ENCODE peak calls at places on chromosomes 2 and 18, in seven cellular contexts. X is H54; E is lung microvascular endothelial cell; L is AG10803; H is activated CD8-positive, alpha-beta memory T cell treated with anti-CD3 and anti-CD28 coated beads, Interleukin-2, amount 50 U/mL, for 48 hours; Y is BJ; O is naive thymus-derived CD8-positive, alpha-beta T cell. P is an unnamed sample.

GRCh38 chr2:176419591-176420071 is 150.4 kb downstream of the MTX2 start:
- DNase-seq in X (no peak), E (peak), L (peak), H (no peak), Y (peak), O (no peak), P (no peak)

GRCh38 chr2:57842531-57842930 is 204.1 kb upstream of the VRK2 start:
- DNase-seq in X (no peak), E (no peak), L (peak), H (no peak), Y (no peak), O (no peak), P (no peak)

GRCh38 chr2:70724366-70724765 is 43.6 kb downstream of the ADD2 start:
- DNase-seq in X (no peak), E (no peak), L (no peak), H (no peak), Y (no peak), O (no peak), P (no peak)

GRCh38 chr2:166360906-166361305 is 14.8 kb downstream of the SCN9A start:
- DNase-seq in X (no peak), E (no peak), L (no peak), H (no peak), Y (no peak), O (no peak), P (no peak)

GRCh38 chr2:42572297-42573081 is 4.1 kb downstream of the MTA3 start:
- DNase-seq in X (no peak), E (no peak), L (no peak), H (no peak), Y (no peak), O (no peak), P (no peak)

GRCh38 chr18:78699516-78699915 is 280.1 kb upstream of the SALL3 start:
- DNase-seq in X (no peak), E (no peak), L (no peak), H (no peak), Y (no peak), O (no peak), P (no peak)

GRCh38 chr2:237877576-237878307 is 18.3 kb downstream of the RAMP1 start:
- DNase-seq in X (no peak), E (no peak), L (no peak), H (no peak), Y (no peak), O (peak), P (no peak)

GRCh38 chr2:85710687-85711577 is 16.8 kb downstream of the GNLY start:
- DNase-seq in X (no peak), E (no peak), L (peak), H (peak), Y (no peak), O (no peak), P (no peak)

GRCh38 chr18:42437646-42438045 is 482.6 kb downstream of the PIK3C3 start:
- DNase-seq in X (no peak), E (peak), L (no peak), H (no peak), Y (no peak), O (no peak), P (no peak)

GRCh38 chr2:72114693-72115051 is 33.0 kb downstream of the CYP26B1 start:
- DNase-seq in X (no peak), E (no peak), L (no peak), H (peak), Y (no peak), O (no peak), P (no peak)

GRCh38 chr18:35026407-35027061 is 14.7 kb upstream of the MAPRE2 start:
- DNase-seq in X (no peak), E (peak), L (no peak), H (no peak), Y (no peak), O (peak), P (peak)

GRCh38 chr2:44655401-44655864 is 286.1 kb upstream of the SIX3 start:
- DNase-seq in X (no peak), E (no peak), L (no peak), H (no peak), Y (no peak), O (no peak), P (no peak)

GRCh38 chr2:64711260-64711659 is 57.5 kb upstream of the SERTAD2 start:
- DNase-seq in X (no peak), E (peak), L (no peak), H (no peak), Y (no peak), O (no peak), P (no peak)

GRCh38 chr2:21033237-21034155 is 10.4 kb downstream of the APOB start:
- DNase-seq in X (no peak), E (no peak), L (no peak), H (no peak), Y (no peak), O (no peak), P (no peak)

GRCh38 chr2:240818543-240819403 is 1.2 kb downstream of the KIF1A start:
- DNase-seq in X (no peak), E (no peak), L (no peak), H (peak), Y (no peak), O (no peak), P (no peak)

GRCh38 chr2:88191722-88192042 is 21.5 kb downstream of the THNSL2 start:
- DNase-seq in X (no peak), E (no peak), L (no peak), H (no peak), Y (no peak), O (no peak), P (no peak)

GRCh38 chr18:43420950-43421349 is 143.7 kb upstream of the SYT4 start:
- DNase-seq in X (no peak), E (no peak), L (no peak), H (no peak), Y (no peak), O (no peak), P (no peak)

GRCh38 chr2:205650931-205651330 is 31.4 kb upstream of the NRP2 start:
- DNase-seq in X (no peak), E (no peak), L (peak), H (no peak), Y (no peak), O (no peak), P (no peak)

GRCh38 chr2:120979921-120980320 is 244.3 kb downstream of the GLI2 start:
- DNase-seq in X (no peak), E (no peak), L (no peak), H (no peak), Y (no peak), O (no peak), P (no peak)

GRCh38 chr2:169573974-169574299 is 272 bp upstream of the FASTKD1 start:
- DNase-seq in X (no peak), E (no peak), L (no peak), H (no peak), Y (no peak), O (no peak), P (no peak)

GRCh38 chr2:234534515-234534914 is 37.6 kb upstream of the ARL4C start:
- DNase-seq in X (no peak), E (no peak), L (no peak), H (no peak), Y (no peak), O (no peak), P (no peak)

GRCh38 chr2:120203341-120204021 is 19.7 kb downstream of the TMEM185B start:
- DNase-seq in X (no peak), E (peak), L (no peak), H (no peak), Y (no peak), O (no peak), P (no peak)

GRCh38 chr2:108217211-108217610 is 22.6 kb upstream of the SULT1C3 start:
- DNase-seq in X (no peak), E (no peak), L (no peak), H (no peak), Y (no peak), O (no peak), P (no peak)

GRCh38 chr2:207241198-207241597 is 75.5 kb upstream of the KLF7 start:
- DNase-seq in X (no peak), E (no peak), L (peak), H (peak), Y (no peak), O (no peak), P (no peak)

GRCh38 chr2:230161180-230161579 is 58.6 kb downstream of the SP110 start:
- DNase-seq in X (no peak), E (no peak), L (peak), H (no peak), Y (no peak), O (no peak), P (no peak)

GRCh38 chr2:62266433-62267038 is 70.6 kb downstream of the B3GNT2 start:
- DNase-seq in X (peak), E (no peak), L (peak), H (no peak), Y (peak), O (no peak), P (no peak)

GRCh38 chr2:239167766-239168444 is 232.9 kb downstream of the HDAC4 start:
- DNase-seq in X (no peak), E (no peak), L (no peak), H (no peak), Y (no peak), O (no peak), P (no peak)

GRCh38 chr18:44955825-44956224 is 275.1 kb downstream of the SETBP1 start:
- DNase-seq in X (no peak), E (no peak), L (no peak), H (no peak), Y (no peak), O (no peak), P (no peak)